ENCODE peak calls at places on chromosomes 13 and 19, in ten cellular contexts. W is uterus; B is CD8-positive, alpha-beta memory T cell; N is naive thymus-derived CD4-positive, alpha-beta T cell; R is HAP-1; I is A549; D is body of pancreas; M is fibroblast of lung; O is IMR-90; H is psoas muscle. Q is an unnamed sample. For H3K9me3, the result is how much of the 10 kb centered on the place peaks cover.

GRCh38 chr19:15177269-15178116 is 23.3 kb downstream of the NOTCH3 start:
- DNase-seq in W (peak), B (peak), N (peak), R (peak), I (peak), D (peak), M (peak), O (peak), H (peak), Q (peak)

GRCh38 chr13:68467160-68467559 is 1237.0 kb upstream of the PCDH9 start:
- DNase-seq in W (no peak), B (no peak), N (no peak), R (no peak), I (no peak), D (no peak), M (no peak), O (no peak), H (no peak), Q (no peak)

GRCh38 chr13:31629085-31629785 is 110.1 kb upstream of the RXFP2 start:
- DNase-seq in W (no peak), B (no peak), N (no peak), R (no peak), I (no peak), D (no peak), M (peak), O (peak), H (no peak), Q (no peak)

GRCh38 chr19:54420068-54420382 is 4.8 kb downstream of the TTYH1 start:
- DNase-seq in W (no peak), B (no peak), N (no peak), R (no peak), I (no peak), D (no peak), M (no peak), O (no peak), H (no peak), Q (no peak)

GRCh38 chr13:97353927-97354326 is 80.0 kb upstream of the RAP2A start:
- DNase-seq in W (no peak), B (no peak), N (no peak), R (no peak), I (no peak), D (no peak), M (no peak), O (peak), H (no peak), Q (no peak)

GRCh38 chr13:113034451-113035208 is 65.6 kb downstream of the MCF2L start:
- DNase-seq in W (no peak), B (no peak), N (no peak), R (peak), I (peak), D (peak), M (peak), O (peak), H (no peak), Q (peak)

GRCh38 chr13:64553411-64554129 is 2676.6 kb downstream of the PCDH9 start:
- DNase-seq in W (no peak), B (no peak), N (no peak), R (no peak), I (no peak), D (no peak), M (no peak), O (peak), H (no peak), Q (no peak)

GRCh38 chr19:7775761-7776160 is 12.7 kb downstream of the CLEC4M start:
- DNase-seq in W (no peak), B (no peak), N (no peak), R (no peak), I (no peak), D (no peak), M (no peak), O (no peak), H (no peak), Q (no peak)

GRCh38 chr13:33351324-33351723 is 65.8 kb upstream of the STARD13 start:
- DNase-seq in W (no peak), B (no peak), N (no peak), R (no peak), I (peak), D (no peak), M (peak), O (peak), H (no peak), Q (peak)

GRCh38 chr13:111846396-111847174 is 220.4 kb upstream of the SOX1 start:
- DNase-seq in W (no peak), B (no peak), N (no peak), R (peak), I (no peak), D (no peak), M (no peak), O (no peak), H (no peak), Q (no peak)

GRCh38 chr13:50387124-50387581 is 371.9 kb downstream of the KCNRG start:
- DNase-seq in W (peak), B (peak), N (no peak), R (peak), I (no peak), D (peak), M (peak), O (peak), H (peak), Q (no peak)

GRCh38 chr19:41998246-41999020 is 4.4 kb upstream of the ATP1A3 start:
- DNase-seq in W (no peak), B (no peak), N (no peak), R (no peak), I (peak), D (no peak), M (peak), O (peak), H (no peak), Q (no peak)

GRCh38 chr19:43809762-43810696 is 7.8 kb upstream of the LYPD5 start:
- DNase-seq in W (no peak), B (no peak), N (peak), R (peak), I (peak), D (no peak), M (peak), O (peak), H (no peak), Q (no peak)

GRCh38 chr13:112959701-112960542 is 9.1 kb upstream of the MCF2L start:
- DNase-seq in W (no peak), B (no peak), N (no peak), R (no peak), I (no peak), D (no peak), M (no peak), O (no peak), H (no peak), Q (no peak)

GRCh38 chr19:33248553-33248953 is 22.9 kb upstream of the SLC7A10 start:
- DNase-seq in W (no peak), B (no peak), N (no peak), R (no peak), I (no peak), D (no peak), M (no peak), O (no peak), H (peak), Q (no peak)

GRCh38 chr13:82961757-82962156 is 920.5 kb downstream of the SLITRK1 start:
- DNase-seq in W (no peak), B (no peak), N (no peak), R (no peak), I (no peak), D (no peak), M (no peak), O (no peak), H (no peak), Q (no peak)

GRCh38 chr13:21121616-21122015 is 54.7 kb downstream of the SKA3 start:
- DNase-seq in W (no peak), B (no peak), N (no peak), R (no peak), I (no peak), D (no peak), M (no peak), O (no peak), H (no peak), Q (no peak)

GRCh38 chr19:54106716-54107115 is 4.1 kb downstream of the NDUFA3 start:
- DNase-seq in W (no peak), B (no peak), N (no peak), R (no peak), I (no peak), D (no peak), M (no peak), O (no peak), H (no peak), Q (no peak)

GRCh38 chr13:26719356-26719945 is 41.1 kb downstream of the GPR12 start:
- DNase-seq in W (no peak), B (no peak), N (no peak), R (no peak), I (no peak), D (no peak), M (no peak), O (peak), H (no peak), Q (no peak)

GRCh38 chr19:41367848-41368301 is 3.9 kb upstream of the B9D2 start:
- DNase-seq in W (no peak), B (no peak), N (no peak), R (no peak), I (peak), D (peak), M (peak), O (peak), H (no peak), Q (peak)

GRCh38 chr13:74869846-74870245 is 612.1 kb downstream of the TBC1D4 start:
- DNase-seq in W (no peak), B (no peak), N (no peak), R (no peak), I (no peak), D (no peak), M (no peak), O (no peak), H (no peak), Q (no peak)

GRCh38 chr13:112693831-112694497 is 4.1 kb downstream of the ATP11A start:
- DNase-seq in W (no peak), B (no peak), N (no peak), R (no peak), I (no peak), D (peak), M (peak), O (peak), H (no peak), Q (no peak)

GRCh38 chr13:41588899-41589298 is 131.5 kb downstream of the RGCC start:
- DNase-seq in W (no peak), B (no peak), N (no peak), R (no peak), I (peak), D (no peak), M (peak), O (peak), H (no peak), Q (peak)

GRCh38 chr19:55809381-55810058 is 22.3 kb downstream of the NLRP11 start:
- DNase-seq in W (no peak), B (peak), N (peak), R (peak), I (peak), D (peak), M (peak), O (peak), H (no peak), Q (peak)

GRCh38 chr19:56829586-56829985 is 10.9 kb downstream of the PEG3 start:
- DNase-seq in W (no peak), B (no peak), N (no peak), R (no peak), I (no peak), D (no peak), M (no peak), O (no peak), H (no peak), Q (no peak)

GRCh38 chr19:56823956-56824355 is 16.6 kb downstream of the PEG3 start:
- DNase-seq in W (no peak), B (no peak), N (no peak), R (no peak), I (no peak), D (no peak), M (no peak), O (no peak), H (no peak), Q (no peak)

GRCh38 chr19:56831279-56831678 is 9.2 kb downstream of the PEG3 start:
- DNase-seq in W (no peak), B (no peak), N (no peak), R (no peak), I (no peak), D (no peak), M (no peak), O (no peak), H (no peak), Q (no peak)

GRCh38 chr19:56823417-56823816 is 17.1 kb downstream of the PEG3 start:
- DNase-seq in W (no peak), B (no peak), N (no peak), R (no peak), I (no peak), D (no peak), M (no peak), O (no peak), H (no peak), Q (no peak)

DNA sequence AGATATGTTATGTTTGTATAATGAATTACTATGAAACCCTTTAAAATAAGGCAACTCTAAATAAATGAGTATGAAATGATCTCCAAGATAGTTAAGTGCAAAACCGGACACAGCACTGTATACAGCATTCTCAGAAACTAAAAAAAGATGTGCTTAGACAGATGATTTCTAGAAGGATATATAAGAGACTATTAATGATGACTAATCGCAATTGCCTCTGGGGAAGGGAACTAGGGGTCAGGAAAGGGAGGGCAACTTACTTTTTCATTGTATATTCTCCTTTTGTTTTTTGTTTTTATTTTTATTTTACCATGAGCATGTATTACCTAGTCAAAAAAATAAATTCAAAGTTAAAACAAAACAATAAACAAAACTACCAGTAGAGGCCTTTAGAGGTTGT is 12.8 kb downstream of the PEG3 start:
- DNase-seq in W (no peak), B (no peak), N (no peak), R (no peak), I (no peak), D (no peak), M (no peak), O (no peak), H (no peak), Q (no peak)
- H3K9me3 ChIP-seq in W (under half), B (under half), N (under half), R (under half), I (half or more), D (under half), M (under half), O (under half), H (under half), Q (under half)

DNA sequence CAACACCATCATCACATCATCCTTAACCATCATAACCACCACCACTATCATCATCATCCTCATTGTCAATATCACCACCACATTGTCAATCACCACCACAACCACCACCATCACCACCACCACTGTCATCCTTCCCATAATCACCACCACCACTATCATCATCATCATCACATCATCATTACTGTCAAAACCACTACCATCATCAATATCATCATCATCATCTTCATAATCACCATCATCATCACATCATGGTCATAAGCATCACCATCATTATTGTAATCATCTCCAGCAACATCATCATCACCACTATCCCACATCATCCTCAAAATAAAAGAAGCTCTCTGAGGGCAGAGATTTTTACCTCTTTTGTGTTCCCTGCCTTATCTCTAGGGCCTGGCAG is 52.2 kb downstream of the MBD3L1 start:
- DNase-seq in W (no peak), B (no peak), N (no peak), R (no peak), I (no peak), D (no peak), M (no peak), O (no peak), H (no peak), Q (no peak)
- H3K9me3 ChIP-seq in W (under half), B (under half), N (under half), R (under half), I (under half), D (under half), M (under half), O (under half), H (under half), Q (under half)

DNA sequence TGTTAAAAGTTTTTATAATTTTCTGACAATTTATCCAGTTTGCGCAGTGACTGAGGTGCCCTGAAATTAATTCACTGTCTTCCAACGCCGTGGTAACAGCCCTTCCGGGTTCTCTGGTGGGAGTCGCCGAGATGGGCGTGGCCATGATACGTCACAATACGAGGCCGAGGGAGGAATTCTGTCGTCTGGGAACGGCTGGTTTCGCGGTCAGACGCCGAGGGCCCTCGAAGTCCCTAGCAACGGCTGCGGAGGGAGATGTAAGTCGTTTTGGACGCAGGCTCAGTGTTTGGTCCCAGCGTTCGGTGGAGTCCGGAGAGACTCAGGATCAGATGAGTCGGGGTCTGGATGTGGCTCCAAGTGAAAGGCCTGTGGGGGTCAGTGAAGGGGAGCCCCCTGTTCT is 21.7 kb downstream of the ZNF613 start:
- DNase-seq in W (no peak), B (no peak), N (no peak), R (no peak), I (no peak), D (no peak), M (peak), O (peak), H (no peak), Q (no peak)
- H3K9me3 ChIP-seq in W (half or more), B (half or more), N (half or more), R (under half), I (half or more), D (half or more), M (under half), O (under half), H (half or more), Q (under half)

GRCh38 chr19:19661675-19662251 is 1.7 kb downstream of the ATP13A1 start:
- DNase-seq in W (no peak), B (peak), N (no peak), R (peak), I (no peak), D (no peak), M (no peak), O (no peak), H (no peak), Q (no peak)
- H3K9me3 ChIP-seq in W (under half), B (under half), N (under half), R (under half), I (under half), D (under half), M (under half), O (under half), H (under half), Q (under half)

Q was measured in SJSA1.